ENCODE peak calls at places on chromosomes 5 and 9, in seven cellular contexts. B is GM23338; J is tibial artery; E is mesothelial cell of epicardium; A is foreskin fibroblast; G is fibroblast of the conjunctiva; F is natural killer cell treated with Interleukin-12 subunit alpha and Interleukin-12 subunit beta and Interleukin-15 and Interleukin-18, amount 100 ng/mL, for 72 hours. Y is an unnamed sample.

GRCh38 chr5:142325677-142326479 is 1.1 kb upstream of the SPRY4 start:
- DNase-seq in J (peak), B (peak), F (peak), G (peak), E (peak), A (peak), Y (no peak)

GRCh38 chr5:18553269-18553668 is 919.0 kb downstream of the TAF11L14 start:
- DNase-seq in A (peak), E (no peak), G (peak), J (no peak), F (no peak), B (no peak), Y (no peak)

GRCh38 chr9:135035781-135036760 is 51.4 kb upstream of the OLFM1 start:
- DNase-seq in J (no peak), E (peak), G (no peak), A (no peak), F (no peak), B (no peak), Y (no peak)

GRCh38 chr9:17138503-17138902 is 3.7 kb downstream of the CNTLN start:
- DNase-seq in F (no peak), J (no peak), A (no peak), E (no peak), B (no peak), G (no peak), Y (no peak)

GRCh38 chr5:35679351-35679750 is 61.7 kb downstream of the SPEF2 start:
- DNase-seq in A (peak), J (no peak), F (no peak), G (no peak), B (no peak), E (no peak), Y (no peak)

GRCh38 chr9:14346826-14347407 is 33.0 kb upstream of the NFIB start:
- DNase-seq in G (no peak), B (peak), F (no peak), E (peak), A (peak), J (peak), Y (no peak)

GRCh38 chr5:138149530-138149929 is 10.3 kb upstream of the NME5 start:
- DNase-seq in G (no peak), A (peak), B (peak), F (no peak), J (no peak), E (no peak), Y (no peak)

GRCh38 chr5:150214289-150214688 is 24.4 kb downstream of the SLC6A7 start:
- DNase-seq in E (no peak), F (no peak), A (peak), B (peak), G (peak), J (peak), Y (no peak)

GRCh38 chr5:135644196-135644766 is 65.5 kb upstream of the CXCL14 start:
- DNase-seq in A (no peak), J (no peak), E (no peak), B (no peak), F (no peak), G (no peak), Y (no peak)

GRCh38 chr9:13450723-13451122 is 171.2 kb upstream of the MPDZ start:
- DNase-seq in F (no peak), G (no peak), J (no peak), E (no peak), A (no peak), B (no peak), Y (no peak)

Y was measured in AML-193.